ENCODE peak calls at places on chromosome 18, in eight cellular contexts. A, U, R, O, M, Q, T and D are unnamed samples.
A peak's percentile ranks its signal among the peaks of the same experiment; 100 is the strongest.

GRCh38 chr18:37637451-37637850 is 71.9 kb upstream of the CELF4 start:
- DNase-seq in U (no peak), M (no peak), T (no peak), A (no peak), R (no peak), O (no peak), Q (no peak), D (no peak)

GRCh38 chr18:58842978-58843661 is 21.6 kb upstream of the ZNF532 start:
- DNase-seq in U (no peak), A (no peak), T (no peak), R (no peak), O (peak; percentile 61), Q (no peak), M (no peak), D (peak; percentile 23)

GRCh38 chr18:58669731-58670379 is 1.4 kb upstream of the MALT1 start:
- DNase-seq in A (no peak), O (no peak), T (no peak), Q (no peak), R (peak; percentile 41), M (no peak), U (no peak), D (no peak)

GRCh38 chr18:75475228-75475627 is 47.7 kb upstream of the SMIM21 start:
- DNase-seq in O (no peak), Q (no peak), U (no peak), A (no peak), R (no peak), T (no peak), M (no peak), D (no peak)

GRCh38 chr18:33316146-33316587 is 124.4 kb downstream of the CCDC178 start:
- DNase-seq in R (no peak), M (no peak), T (no peak), Q (no peak), U (no peak), A (no peak), O (no peak), D (no peak)

GRCh38 chr18:79791141-79791972 is 6.4 kb upstream of the KCNG2 start:
- DNase-seq in Q (no peak), A (no peak), T (no peak), U (no peak), M (no peak), R (peak; percentile 57), O (no peak), D (no peak)

GRCh38 chr18:2715990-2716389 is 60.5 kb downstream of the SMCHD1 start:
- DNase-seq in M (no peak), U (no peak), Q (no peak), O (no peak), R (no peak), A (no peak), T (no peak), D (no peak)

GRCh38 chr18:22559414-22560282 is 141.9 kb upstream of the CTAGE1 start:
- DNase-seq in O (no peak), M (no peak), A (no peak), T (peak; percentile 58), Q (no peak), U (peak; percentile 47), R (no peak), D (no peak)

GRCh38 chr18:10797882-10798281 is 272.1 kb downstream of the NAPG start:
- DNase-seq in A (no peak), R (no peak), O (no peak), Q (no peak), U (no peak), T (no peak), M (no peak), D (no peak)

GRCh38 chr18:57698571-57699276 is 77.1 kb upstream of the NARS1 start:
- DNase-seq in T (no peak), M (no peak), Q (no peak), R (no peak), A (no peak), U (no peak), O (no peak), D (peak; percentile 55)

GRCh38 chr18:70634576-70635147 is 345.8 kb downstream of the SOCS6 start:
- DNase-seq in O (no peak), Q (no peak), M (no peak), U (no peak), R (peak; percentile 28), A (no peak), T (no peak), D (no peak)

GRCh38 chr18:8960740-8961657 is 141.5 kb upstream of the NDUFV2 start:
- DNase-seq in O (no peak), Q (no peak), R (no peak), A (no peak), T (no peak), U (no peak), M (no peak), D (no peak)

GRCh38 chr18:46322411-46322891 is 218.3 kb downstream of the HAUS1 start:
- DNase-seq in M (no peak), Q (no peak), O (no peak), R (no peak), U (no peak), T (peak; percentile 62), A (no peak), D (no peak)

GRCh38 chr18:778194-779007 is 33.6 kb downstream of the YES1 start:
- DNase-seq in M (no peak), O (no peak), T (no peak), U (no peak), R (peak; percentile 27), A (no peak), Q (no peak), D (no peak)